ENCODE peak calls at places on chromosomes 11 and 22, in ten cellular contexts. W is HFF-Myc, S is M059J, N is PC-3, G is RWPE1, Y is iPS-NIHi11, J is thoracic aorta, H is T-helper 2 cell, E is NCI-H1694, X is iris pigment epithelial cell. P is an unnamed sample.

GRCh38 chr11:59822989-59823566 is 12.5 kb upstream of the MRPL16 start:
- DNase-seq in G (peak), X (peak), W (no peak), S (peak), J (no peak), E (peak), Y (peak), H (no peak), N (peak), P (peak)

GRCh38 chr11:4607111-4607510 is 920 bp downstream of the TRIM68 start:
- DNase-seq in W (no peak), G (no peak), N (no peak), X (peak), H (no peak), Y (no peak), J (no peak), S (peak), E (no peak), P (peak)

GRCh38 chr11:122711831-122712378 is 56.4 kb downstream of the UBASH3B start:
- DNase-seq in J (no peak), S (peak), X (no peak), Y (no peak), W (no peak), E (peak), H (no peak), G (no peak), N (peak), P (peak)

GRCh38 chr11:1919428-1920127 is at the start of gene TNNT3:
- DNase-seq in H (no peak), N (no peak), X (no peak), W (no peak), E (no peak), S (no peak), J (no peak), Y (peak), G (no peak), P (peak)

GRCh38 chr11:84721561-84721961 is 905.6 kb downstream of the DLG2 start:
- DNase-seq in Y (no peak), S (no peak), E (no peak), N (no peak), J (no peak), H (no peak), X (no peak), G (no peak), W (no peak), P (no peak)

GRCh38 chr11:88655163-88655562 is 317.6 kb upstream of the CTSC start:
- DNase-seq in Y (no peak), X (no peak), W (no peak), E (no peak), S (no peak), H (no peak), G (no peak), J (no peak), N (no peak), P (no peak)

GRCh38 chr11:130127509-130127908 is 32.1 kb upstream of the ST14 start:
- DNase-seq in W (no peak), G (no peak), J (no peak), X (no peak), E (no peak), H (no peak), N (no peak), S (no peak), Y (no peak), P (no peak)

GRCh38 chr11:130403967-130404366 is 24.4 kb downstream of the ADAMTS8 start:
- DNase-seq in G (no peak), W (no peak), X (no peak), N (no peak), Y (peak), E (no peak), S (no peak), H (no peak), J (no peak), P (no peak)

GRCh38 chr11:102312656-102313055 is 4.6 kb upstream of the BIRC3 start:
- DNase-seq in G (no peak), S (peak), W (no peak), E (no peak), H (no peak), X (peak), J (no peak), Y (no peak), N (peak), P (peak)

GRCh38 chr22:44407404-44408226 is 90.4 kb downstream of the RTL6 start:
- DNase-seq in J (no peak), G (no peak), E (no peak), N (no peak), X (no peak), S (no peak), W (no peak), Y (no peak), H (no peak), P (no peak)

P was measured in GM23248.